ENCODE peak calls at places on chromosomes 13 and 19, in eight cellular contexts. C is ovary, R is ELR, G is mucosa of descending colon, B is HT1080, P is NCI-H1436 treated with DMSO at 0.1 percent for 48 hours, O is iris pigment epithelial cell, H is NCI-H1092 treated with DMSO at 0.1 percent for 48 hours. X is an unnamed sample.

GRCh38 chr13:25987987-25988386 is 63.8 kb downstream of the SHISA2 start:
- DNase-seq in G (no peak), H (no peak), C (no peak), B (no peak), P (no peak), O (no peak), R (no peak), X (no peak)

GRCh38 chr13:25922373-25922772 is 129.4 kb downstream of the SHISA2 start:
- DNase-seq in R (no peak), P (no peak), G (no peak), B (no peak), H (no peak), O (no peak), C (no peak), X (no peak)

GRCh38 chr13:91199866-91200265 is 147.6 kb upstream of the MIR17HG start:
- DNase-seq in O (no peak), G (no peak), R (no peak), B (no peak), P (no peak), H (no peak), C (no peak), X (no peak)

GRCh38 chr19:39397360-39398296 is 6.5 kb downstream of the MED29 start:
- DNase-seq in C (peak), P (peak), R (peak), H (peak), O (peak), G (peak), B (peak), X (peak)

GRCh38 chr19:11418166-11418517 is 972 bp downstream of the RGL3 start:
- DNase-seq in B (no peak), R (no peak), O (no peak), G (no peak), H (no peak), C (no peak), P (no peak), X (no peak)

GRCh38 chr19:14113762-14114414 is 3.7 kb downstream of the PRKACA start:
- DNase-seq in R (no peak), H (no peak), C (peak), G (peak), O (no peak), B (no peak), P (no peak), X (no peak)

GRCh38 chr13:110499621-110500281 is 61.8 kb downstream of the RAB20 start:
- DNase-seq in P (no peak), C (no peak), O (peak), B (peak), R (peak), H (peak), G (no peak), X (peak)

GRCh38 chr19:39602224-39602623 is at the start of gene LGALS13:
- DNase-seq in P (no peak), B (no peak), R (no peak), H (no peak), O (no peak), G (no peak), C (no peak), X (no peak)

GRCh38 chr19:34355201-34355600 is 9.8 kb upstream of the GPI start:
- DNase-seq in B (no peak), H (no peak), R (no peak), P (no peak), O (no peak), C (no peak), G (no peak), X (no peak)

GRCh38 chr19:38346837-38347236 is 11.2 kb downstream of the CATSPERG start:
- DNase-seq in O (no peak), B (no peak), C (no peak), R (no peak), H (no peak), G (no peak), P (no peak), X (no peak)

GRCh38 chr13:76300688-76301087 is 585.5 kb downstream of the KCTD12 start:
- DNase-seq in P (no peak), R (no peak), H (no peak), C (no peak), B (no peak), G (no peak), O (no peak), X (no peak)

GRCh38 chr13:77907653-77908341 is 10.8 kb downstream of the EDNRB start:
- DNase-seq in R (no peak), O (no peak), B (no peak), C (no peak), G (no peak), P (no peak), H (no peak), X (no peak)

GRCh38 chr19:29188704-29189375 is 24.1 kb downstream of the UQCRFS1 start:
- DNase-seq in O (no peak), R (no peak), G (no peak), P (no peak), H (no peak), B (no peak), C (no peak), X (no peak)

GRCh38 chr19:5929179-5929578 is 15.1 kb downstream of the CAPS start:
- DNase-seq in G (no peak), C (no peak), B (no peak), R (no peak), O (no peak), H (no peak), P (no peak), X (no peak)

GRCh38 chr13:63517376-63517775 is 2101.7 kb upstream of the PCDH20 start:
- DNase-seq in G (no peak), C (no peak), R (peak), B (peak), O (peak), H (peak), P (no peak), X (peak)

GRCh38 chr13:89923052-89923451 is 1424.4 kb upstream of the MIR17HG start:
- DNase-seq in B (no peak), C (no peak), O (no peak), G (no peak), H (no peak), R (no peak), P (no peak), X (no peak)

GRCh38 chr13:27765650-27766049 is 26.6 kb upstream of the GSX1 start:
- DNase-seq in R (no peak), G (no peak), H (no peak), C (no peak), B (no peak), O (no peak), P (no peak), X (no peak)

GRCh38 chr19:1849999-1850398 is 1.7 kb upstream of the REXO1 start:
- DNase-seq in H (no peak), P (no peak), C (no peak), G (no peak), O (no peak), B (no peak), R (peak), X (no peak)

GRCh38 chr13:99654076-99654475 is 152.8 kb downstream of the TM9SF2 start:
- DNase-seq in G (no peak), P (no peak), O (no peak), R (no peak), B (no peak), C (no peak), H (no peak), X (no peak)

GRCh38 chr13:28718538-28719226 is at the start of gene SLC46A3:
- DNase-seq in C (peak), B (peak), O (peak), P (peak), R (peak), H (peak), G (peak), X (peak)

GRCh38 chr19:33558846-33559245 is 37.3 kb upstream of the PEPD start:
- DNase-seq in B (no peak), H (no peak), R (no peak), C (no peak), O (no peak), P (no peak), G (no peak), X (no peak)

GRCh38 chr13:60538566-60538965 is 141.5 kb downstream of the TDRD3 start:
- DNase-seq in C (no peak), O (no peak), H (no peak), R (no peak), P (no peak), G (no peak), B (no peak), X (no peak)

GRCh38 chr19:32819415-32820400 is 49.9 kb downstream of the SLC7A9 start:
- DNase-seq in O (no peak), B (no peak), R (no peak), C (no peak), G (no peak), P (no peak), H (no peak), X (no peak)

GRCh38 chr19:2798733-2799132 is 13.4 kb downstream of the THOP1 start:
- DNase-seq in R (peak), P (no peak), B (no peak), C (no peak), H (no peak), O (peak), G (no peak), X (peak)

GRCh38 chr19:12802267-12803106 is 618 bp downstream of the THSD8 start:
- DNase-seq in R (peak), B (no peak), P (no peak), C (peak), G (peak), O (no peak), H (no peak), X (no peak)

GRCh38 chr19:48255376-48256303 is at the start of gene CARD8:
- DNase-seq in G (peak), P (peak), C (peak), B (peak), O (peak), R (peak), H (peak), X (peak)

GRCh38 chr19:2663920-2664571 is 38.4 kb downstream of the GNG7 start:
- DNase-seq in H (no peak), O (no peak), G (peak), B (no peak), R (no peak), P (no peak), C (no peak), X (no peak)

GRCh38 chr13:35818577-35819165 is 312.5 kb downstream of the DCLK1 start:
- DNase-seq in R (peak), C (no peak), H (peak), G (no peak), B (peak), O (peak), P (no peak), X (peak)

GRCh38 chr19:32691952-32692726 is 518 bp downstream of the NUDT19 start:
- DNase-seq in O (peak), H (no peak), G (peak), C (peak), R (peak), B (peak), P (no peak), X (peak)

GRCh38 chr13:110250258-110250891 is 56.6 kb downstream of the COL4A1 start:
- DNase-seq in O (peak), P (no peak), C (no peak), H (no peak), R (peak), B (peak), G (no peak), X (peak)

GRCh38 chr19:11160119-11160768 is 4.7 kb upstream of the SPC24 start:
- DNase-seq in B (no peak), C (no peak), P (no peak), G (no peak), O (peak), H (no peak), R (peak), X (no peak)

GRCh38 chr19:50537769-50538230 is 24.1 kb upstream of the ASPDH start:
- DNase-seq in R (peak), B (peak), C (peak), G (peak), P (no peak), O (peak), H (peak), X (peak)

GRCh38 chr19:2716722-2717637 is 4.2 kb downstream of the DIRAS1 start:
- DNase-seq in P (no peak), C (no peak), G (no peak), B (no peak), H (no peak), O (no peak), R (no peak), X (no peak)

GRCh38 chr19:30325657-30326056 is 46.5 kb upstream of the ZNF536 start:
- DNase-seq in O (no peak), P (no peak), G (no peak), C (no peak), R (no peak), B (no peak), H (no peak), X (no peak)

GRCh38 chr19:44111910-44112463 is 1.2 kb upstream of the ZNF225 start:
- DNase-seq in C (no peak), B (peak), P (no peak), G (no peak), R (peak), O (peak), H (no peak), X (peak)

GRCh38 chr13:80011448-80012212 is 329.3 kb downstream of the SPRY2 start:
- DNase-seq in H (peak), G (no peak), C (no peak), B (no peak), R (no peak), P (no peak), O (peak), X (peak)

GRCh38 chr19:50479761-50480251 is 3.2 kb upstream of the GARIN5A start:
- DNase-seq in O (no peak), R (no peak), P (no peak), H (no peak), G (no peak), B (no peak), C (no peak), X (no peak)

GRCh38 chr13:91135376-91135775 is 212.1 kb upstream of the MIR17HG start:
- DNase-seq in B (no peak), R (no peak), G (no peak), H (no peak), O (no peak), C (no peak), P (no peak), X (no peak)